ENCODE peak calls at places on chromosomes 2 and 18, in eight cellular contexts. J is left ventricle myocardium inferior, F is A549, X is PC-9, L is substantia nigra, E is endodermal cell, K is mesendoderm, O is brain microvascular endothelial cell. Q is an unnamed sample.

GRCh38 chr2:86520153-86520552 is 43.1 kb downstream of the CHMP3 start:
- DNase-seq in J (no peak), X (no peak), F (peak; percentile 35), E (no peak), O (no peak), L (no peak), K (peak; percentile 14), Q (no peak)

GRCh38 chr2:29281585-29281984 is 166.4 kb downstream of the CLIP4 start:
- DNase-seq in F (peak; percentile 53), O (peak; percentile 73), J (no peak), X (peak; percentile 79), K (no peak), E (peak; percentile 39), L (peak; percentile 55), Q (no peak)

GRCh38 chr18:64747803-64748202 is 598.9 kb upstream of the LINC00305 start:
- DNase-seq in O (no peak), X (no peak), J (no peak), F (no peak), K (peak; percentile 50), E (no peak), L (no peak), Q (no peak)

GRCh38 chr2:212538156-212539144 is at the start of gene ERBB4:
- DNase-seq in J (peak; percentile 41), F (no peak), X (no peak), E (peak; percentile 65), K (no peak), L (peak; percentile 5), O (no peak), Q (no peak)

GRCh38 chr2:62074233-62074632 is 121.7 kb upstream of the B3GNT2 start:
- DNase-seq in O (no peak), L (no peak), E (peak; percentile 64), K (peak; percentile 50), J (no peak), F (no peak), X (no peak), Q (no peak)

GRCh38 chr2:192011196-192011595 is 164.3 kb upstream of the CAVIN2 start:
- DNase-seq in E (no peak), J (no peak), F (no peak), L (no peak), O (no peak), X (no peak), K (no peak), Q (no peak)

GRCh38 chr18:24053211-24053610 is 38.7 kb downstream of the TTC39C start:
- DNase-seq in K (no peak), L (no peak), J (no peak), E (no peak), F (no peak), X (no peak), O (no peak), Q (no peak)

GRCh38 chr2:101983486-101983885 is 8.3 kb upstream of the IL1R2 start:
- DNase-seq in L (no peak), F (no peak), X (peak; percentile 52), K (peak; percentile 25), E (no peak), J (no peak), O (no peak), Q (no peak)

GRCh38 chr2:58032751-58033055 is 13.9 kb upstream of the VRK2 start:
- DNase-seq in E (no peak), O (peak; percentile 63), L (no peak), F (no peak), X (no peak), J (no peak), K (peak; percentile 23), Q (no peak)

GRCh38 chr18:63099848-63100625 is 219.5 kb downstream of the BCL2 start:
- DNase-seq in F (no peak), X (no peak), O (peak; percentile 16), L (no peak), E (no peak), J (peak; percentile 68), K (peak; percentile 37), Q (no peak)

GRCh38 chr2:191012845-191013616 is 940 bp downstream of the STAT1 start:
- DNase-seq in F (no peak), J (no peak), O (no peak), K (no peak), X (no peak), E (no peak), L (no peak), Q (no peak)

GRCh38 chr18:14928396-14928795 is 180.4 kb downstream of the ANKRD30B start:
- DNase-seq in J (no peak), F (no peak), X (peak; percentile 68), L (no peak), K (no peak), O (no peak), E (no peak), Q (no peak)

GRCh38 chr18:59961086-59961485 is 61.3 kb downstream of the PMAIP1 start:
- DNase-seq in K (peak; percentile 19), X (no peak), F (no peak), J (no peak), E (no peak), O (no peak), L (no peak), Q (no peak)

GRCh38 chr2:241635756-241636155 is 1.2 kb downstream of the THAP4 start:
- DNase-seq in L (no peak), F (no peak), J (no peak), K (peak; percentile 8), O (no peak), X (no peak), E (no peak), Q (no peak)

GRCh38 chr2:200585730-200586643 is at the start of gene AOX1:
- DNase-seq in J (peak; percentile 46), K (peak; percentile 90), F (no peak), L (no peak), E (peak; percentile 92), X (no peak), O (peak; percentile 18), Q (no peak)

GRCh38 chr2:159362816-159363251 is 76.3 kb upstream of the WDSUB1 start:
- DNase-seq in F (peak; percentile 4), X (no peak), O (no peak), E (no peak), K (no peak), L (no peak), J (no peak), Q (no peak)

GRCh38 chr18:68215931-68216330 is 499.0 kb downstream of the TMX3 start:
- DNase-seq in K (no peak), J (no peak), O (peak; percentile 77), L (no peak), F (no peak), E (no peak), X (no peak), Q (no peak)

GRCh38 chr18:77209587-77209986 is 40.1 kb upstream of the GALR1 start:
- DNase-seq in O (peak; percentile 78), X (no peak), L (no peak), F (no peak), E (no peak), J (no peak), K (no peak), Q (no peak)

DNA sequence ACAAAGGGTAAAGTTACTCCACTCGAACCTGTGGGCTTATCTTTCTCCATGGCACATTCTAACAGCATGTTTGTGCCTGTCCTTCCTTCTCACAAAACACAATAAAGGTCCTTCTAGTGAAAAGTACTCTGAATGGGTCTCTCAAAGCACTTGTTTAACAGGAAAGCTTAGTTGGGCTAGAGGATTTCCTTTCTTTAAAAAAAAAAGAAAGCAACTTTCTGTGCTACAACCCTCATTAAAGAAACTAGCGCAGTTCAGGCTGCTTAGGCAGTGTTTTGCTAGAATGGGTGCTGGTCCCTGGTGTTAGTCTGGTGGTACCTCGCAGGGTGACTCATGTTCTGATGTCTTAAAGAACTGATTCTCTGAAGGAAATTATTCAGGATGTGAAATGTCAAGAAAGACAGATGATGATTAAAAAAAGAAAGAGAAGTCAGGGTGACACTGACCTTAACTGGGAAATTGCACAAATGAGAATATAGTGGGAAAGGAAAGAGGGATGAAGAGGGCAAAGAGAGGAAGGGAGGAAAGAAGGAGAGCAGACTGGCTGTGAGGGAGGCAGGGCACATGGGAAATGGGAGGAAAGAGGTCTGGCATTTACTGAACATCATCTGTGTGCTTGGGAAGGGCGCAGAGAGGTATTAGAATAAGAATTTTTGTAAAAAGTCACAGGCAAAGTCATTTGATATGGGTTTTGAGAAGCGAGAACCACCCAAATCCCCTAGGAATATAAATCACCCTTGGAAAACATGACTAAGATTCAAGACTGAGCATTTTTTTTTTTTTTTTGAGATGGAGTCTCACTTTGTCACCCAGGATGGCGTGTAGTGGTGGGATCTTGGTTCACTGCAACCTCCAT is 74.9 kb downstream of the ATP8B1 start:
- DNase-seq in L (no peak), J (no peak), O (peak; percentile 36), K (no peak), F (no peak), X (no peak), E (no peak), Q (no peak)
- H3K27ac ChIP-seq in L (no peak overlapping the region), J (peak overlapping the region; percentile 46), O (peak overlapping the region; percentile 22), K (no peak overlapping the region), F (no peak overlapping the region), X (peak overlapping the region; percentile 83), E (no peak overlapping the region), Q (peak overlapping the region; percentile 81)

DNA sequence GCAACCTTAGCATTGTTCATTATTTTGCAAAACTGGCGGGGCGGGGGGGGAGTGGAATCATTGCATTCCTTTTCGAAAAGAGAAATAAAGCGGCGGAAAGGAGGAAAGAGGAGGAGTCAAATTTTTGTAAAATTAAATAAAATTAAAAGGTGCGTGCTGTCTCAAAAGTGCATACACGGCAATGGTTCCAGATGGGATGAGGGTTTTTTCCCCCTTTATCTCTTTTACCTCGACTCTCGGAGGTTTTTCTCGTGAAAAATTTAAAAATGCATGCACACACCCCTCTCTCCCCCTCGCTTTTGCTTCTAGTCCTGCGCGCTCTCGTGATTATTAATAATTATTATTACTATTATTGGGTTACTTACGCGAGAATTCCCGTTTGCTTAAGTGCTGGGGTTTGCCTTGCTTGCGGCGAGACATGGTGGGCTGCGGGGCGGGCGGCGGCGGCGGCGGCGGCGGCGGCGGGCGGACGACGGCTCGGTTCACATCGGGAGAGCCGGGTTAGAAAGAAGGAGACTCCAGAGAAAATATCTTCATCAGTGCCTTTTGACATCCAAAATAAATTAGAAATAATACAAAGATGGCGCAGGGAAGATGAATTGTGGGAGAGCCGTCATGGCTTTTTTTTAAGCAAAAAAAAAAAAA is 481 bp downstream of the BCL11A start:
- DNase-seq in F (no peak), E (no peak), L (no peak), O (no peak), K (no peak), J (no peak), X (no peak), Q (no peak)
- H3K27ac ChIP-seq in F (no peak overlapping the region), E (peak overlapping the region; percentile 68), L (no peak overlapping the region), O (peak overlapping the region; percentile 81), K (no peak overlapping the region), J (peak overlapping the region; percentile 87), X (no peak overlapping the region), Q (peak overlapping the region; percentile 91)

DNA sequence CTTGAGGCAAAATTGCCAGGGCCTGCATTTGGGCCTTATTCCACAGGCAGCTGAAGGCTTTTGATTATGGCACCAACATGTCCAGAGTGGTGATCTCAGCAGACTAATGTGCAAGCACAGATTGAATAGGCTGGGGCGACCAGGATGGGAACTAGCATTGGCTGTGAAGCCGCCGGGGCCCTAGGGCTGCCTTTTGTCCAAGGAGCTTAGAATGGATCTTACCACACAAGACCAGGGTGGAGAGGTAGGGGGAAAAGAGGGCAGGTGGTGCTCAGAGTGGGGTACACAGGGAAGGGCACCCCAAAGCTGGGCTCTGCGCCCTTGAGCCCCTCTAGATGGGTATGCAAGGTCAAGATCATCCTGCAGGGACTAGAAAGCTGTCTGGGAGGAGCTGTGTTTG is 23.1 kb downstream of the PSD4 start:
- DNase-seq in O (no peak), F (no peak), E (no peak), J (no peak), K (no peak), X (no peak), L (no peak), Q (no peak)
- H3K27ac ChIP-seq in O (no peak overlapping the region), F (no peak overlapping the region), E (no peak overlapping the region), J (no peak overlapping the region), K (no peak overlapping the region), X (no peak overlapping the region), L (no peak overlapping the region), Q (no peak overlapping the region)

GRCh38 chr2:163656622-163657021 is 79.2 kb downstream of the FIGN start:
- DNase-seq in F (no peak), E (no peak), X (no peak), L (no peak), J (no peak), K (no peak), O (no peak), Q (no peak)
- H3K27ac ChIP-seq in F (no peak overlapping the region), E (no peak overlapping the region), X (no peak overlapping the region), L (no peak overlapping the region), J (peak overlapping the region; percentile 72), K (no peak overlapping the region), O (peak overlapping the region; percentile 16), Q (no peak overlapping the region)